ENCODE peak calls at places on chromosomes 5 and 9, in four cellular contexts. W, U, M and P are unnamed samples.
A peak's percentile ranks its signal among the peaks of the same experiment; 100 is the strongest.

GRCh38 chr5:176740131-176740701 is 70.1 kb upstream of the UNC5A start:
- DNase-seq in M (no peak), U (no peak), W (peak; percentile 45), P (no peak)

GRCh38 chr5:78404682-78405293 is 44.4 kb downstream of the SCAMP1 start:
- DNase-seq in M (no peak), W (no peak), U (no peak), P (no peak)

GRCh38 chr9:125372441-125373226 is 111.0 kb downstream of the GAPVD1 start:
- DNase-seq in M (no peak), W (no peak), U (no peak), P (no peak)

GRCh38 chr9:73154760-73155159 is 3.1 kb downstream of the ANXA1 start:
- DNase-seq in W (no peak), U (no peak), M (no peak), P (peak; percentile 68)

GRCh38 chr9:110391826-110392485 is 54.3 kb upstream of the TXNDC8 start:
- DNase-seq in W (no peak), U (no peak), M (no peak), P (no peak)

GRCh38 chr9:134525841-134526797 is 115.5 kb upstream of the COL5A1 start:
- DNase-seq in M (no peak), U (no peak), W (no peak), P (no peak)

GRCh38 chr5:15008476-15008875 is 136.9 kb upstream of the ANKH start:
- DNase-seq in U (no peak), M (no peak), W (peak; percentile 92), P (no peak)

GRCh38 chr9:136561779-136562178 is 15.9 kb upstream of the NOTCH1 start:
- DNase-seq in W (no peak), U (no peak), M (no peak), P (no peak)

GRCh38 chr9:35791321-35791921 is at the start of gene NPR2:
- DNase-seq in M (no peak), W (no peak), U (no peak), P (no peak)

GRCh38 chr9:135903358-135903656 is 4.0 kb downstream of the CAMSAP1 start:
- DNase-seq in M (no peak), U (no peak), W (peak; percentile 45), P (no peak)

GRCh38 chr5:126368239-126368812 is 54.9 kb upstream of the GRAMD2B start:
- DNase-seq in W (no peak), M (no peak), U (no peak), P (no peak)

GRCh38 chr5:7422719-7423118 is 26.8 kb downstream of the ADCY2 start:
- DNase-seq in W (no peak), U (no peak), M (no peak), P (no peak)
- H3K4me3 ChIP-seq in W (no peak overlapping the region), U (no peak overlapping the region), M (no peak overlapping the region), P (no peak overlapping the region)

DNA sequence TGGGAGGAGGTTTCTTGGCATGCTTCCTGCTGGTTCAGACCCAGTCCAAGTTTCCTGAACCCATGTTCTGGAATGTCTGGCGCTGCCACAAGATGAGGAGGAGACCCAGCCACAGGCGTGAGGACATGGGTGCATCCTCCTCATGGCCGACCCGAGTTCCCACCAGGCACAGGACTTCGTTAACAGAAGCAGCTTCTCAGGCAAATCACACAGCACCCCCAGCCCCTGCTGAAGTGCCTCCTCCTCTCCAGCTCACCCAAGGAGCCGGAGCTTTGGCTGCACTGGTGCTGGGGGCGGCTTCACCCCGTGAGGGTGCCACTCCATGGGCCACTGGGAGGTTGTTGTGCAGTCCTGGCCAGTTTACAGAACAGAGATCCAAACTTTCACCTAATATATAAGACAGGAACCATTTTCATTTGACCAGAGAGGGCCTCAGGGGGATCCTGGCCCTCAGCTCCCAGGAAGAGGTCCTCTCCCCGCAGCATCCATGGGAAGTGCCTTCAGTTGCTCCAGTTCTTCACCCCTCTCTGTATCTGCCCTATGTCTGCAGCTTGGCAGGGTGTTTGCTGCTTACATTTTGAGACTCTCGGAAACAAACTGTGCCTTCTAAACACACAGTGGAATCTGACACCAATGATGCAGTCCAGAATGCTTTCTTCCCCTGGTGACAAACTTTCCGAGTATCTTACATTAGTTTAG is 10.2 kb upstream of the NKD2 start:
- DNase-seq in W (no peak), U (no peak), M (no peak), P (no peak)
- H3K27me3 ChIP-seq in W (no peaks in the 10 kb centered on the region), U (no peaks in the 10 kb centered on the region), M (no peaks in the 10 kb centered on the region), P (no peaks in the 10 kb centered on the region)

GRCh38 chr5:159104759-159105317 is 5.1 kb upstream of the EBF1 start:
- DNase-seq in W (no peak), U (no peak), M (no peak), P (no peak)

GRCh38 chr5:159107308-159107707 is 7.6 kb upstream of the EBF1 start:
- DNase-seq in U (no peak), M (no peak), W (no peak), P (no peak)

GRCh38 chr5:159105318-159106053 is 5.8 kb upstream of the EBF1 start:
- DNase-seq in W (no peak), U (no peak), M (no peak), P (no peak)

GRCh38 chr5:159106569-159107282 is 7.0 kb upstream of the EBF1 start:
- DNase-seq in U (peak; percentile 74), M (peak; percentile 52), W (peak; percentile 87), P (peak; percentile 58)

GRCh38 chr5:159106193-159106568 is 6.5 kb upstream of the EBF1 start:
- DNase-seq in W (no peak), U (no peak), M (no peak), P (no peak)
- H3K27ac ChIP-seq in W (no peak overlapping the region), U (no peak overlapping the region), M (no peak overlapping the region), P (no peak overlapping the region)

DNA sequence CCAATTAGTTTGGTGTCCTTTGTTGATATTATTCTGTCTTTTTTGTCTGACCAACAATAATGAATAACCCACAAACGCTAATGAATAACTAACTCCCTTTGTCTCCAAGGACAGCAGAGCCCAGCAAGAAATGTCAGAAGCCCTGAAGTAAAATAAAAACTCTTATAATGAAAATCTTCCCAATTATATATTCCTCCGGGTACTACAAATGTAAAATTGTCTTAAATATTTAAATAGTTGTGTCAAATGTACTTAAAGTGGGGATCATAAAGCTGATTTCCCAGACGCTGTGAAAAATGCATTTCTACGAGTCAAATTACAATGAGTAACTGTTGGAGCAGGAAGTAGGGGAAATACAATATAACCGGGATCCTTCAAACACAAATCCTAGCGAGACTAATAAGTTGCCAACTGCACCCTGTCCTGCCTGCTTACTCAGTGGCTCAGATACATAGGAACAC is 22.3 kb downstream of the GLIS3 start:
- DNase-seq in U (no peak), M (no peak), W (no peak), P (no peak)
- H3K4me3 ChIP-seq in U (no peak overlapping the region), M (no peak overlapping the region), W (no peak overlapping the region), P (no peak overlapping the region)

DNA sequence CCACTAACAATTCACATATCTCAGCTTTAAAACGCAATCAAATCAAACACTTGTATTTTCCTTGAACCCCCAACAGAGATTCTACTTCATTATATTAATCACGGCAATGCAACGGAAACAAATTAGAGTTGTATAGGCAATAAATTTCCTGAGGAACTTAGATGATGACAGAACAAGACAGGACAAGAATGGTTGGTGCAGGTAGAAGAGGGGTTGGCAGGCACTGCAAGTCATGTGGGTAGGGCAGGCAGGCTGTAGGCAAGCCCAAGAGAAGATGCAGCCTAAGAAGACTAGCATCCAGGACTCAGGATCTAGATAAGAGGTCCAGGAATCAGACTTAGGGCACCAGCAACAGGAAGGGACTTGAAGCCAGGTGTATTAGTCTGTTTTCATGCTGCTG is 16.6 kb upstream of the FEM1C start:
- DNase-seq in U (no peak), M (no peak), W (no peak), P (no peak)
- H3K27me3 ChIP-seq in U (no peaks in the 10 kb centered on the region), M (no peaks in the 10 kb centered on the region), W (no peaks in the 10 kb centered on the region), P (no peaks in the 10 kb centered on the region)

GRCh38 chr9:95449016-95449415 is 67.8 kb downstream of the PTCH1 start:
- DNase-seq in U (no peak), M (no peak), W (no peak), P (no peak)
- H3K27ac ChIP-seq in U (no peak overlapping the region), M (no peak overlapping the region), W (no peak overlapping the region), P (no peak overlapping the region)

DNA sequence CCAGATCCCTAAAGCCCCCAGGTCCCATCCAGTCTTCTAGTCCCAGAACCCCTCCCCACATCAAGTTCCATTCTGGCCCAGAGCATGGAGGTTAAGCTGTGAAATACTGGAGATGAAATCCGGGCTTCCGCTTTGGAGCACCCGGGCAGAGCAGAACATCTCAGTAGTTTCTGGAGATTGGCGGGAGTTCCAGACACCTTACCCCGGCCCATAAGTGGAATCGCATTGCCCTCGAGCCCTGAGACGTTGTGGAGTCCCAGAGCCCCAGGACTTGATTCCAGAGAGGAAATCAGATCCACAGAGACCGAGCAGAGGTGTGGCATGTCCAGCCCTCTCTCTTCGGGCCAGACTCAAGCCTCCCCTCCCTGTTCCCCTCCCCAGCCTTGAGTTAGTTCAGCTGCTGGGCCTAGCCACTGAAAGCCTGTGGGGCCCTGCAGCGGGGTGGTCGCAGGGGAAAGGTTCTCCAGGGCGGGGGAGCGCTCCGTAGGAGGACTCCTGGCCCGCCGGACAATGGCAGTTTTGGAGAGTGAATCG is 937 bp upstream of the PAX5 start:
- DNase-seq in W (no peak), M (no peak), U (no peak), P (no peak)
- H3K4me3 ChIP-seq in W (no peak overlapping the region), M (no peak overlapping the region), U (no peak overlapping the region), P (no peak overlapping the region)

GRCh38 chr9:71112866-71113265 is 8.6 kb downstream of the TRPM3 start:
- DNase-seq in U (no peak), W (no peak), M (no peak), P (no peak)

GRCh38 chr9:71105192-71105591 is 16.2 kb downstream of the TRPM3 start:
- DNase-seq in U (no peak), M (no peak), W (no peak), P (no peak)

DNA sequence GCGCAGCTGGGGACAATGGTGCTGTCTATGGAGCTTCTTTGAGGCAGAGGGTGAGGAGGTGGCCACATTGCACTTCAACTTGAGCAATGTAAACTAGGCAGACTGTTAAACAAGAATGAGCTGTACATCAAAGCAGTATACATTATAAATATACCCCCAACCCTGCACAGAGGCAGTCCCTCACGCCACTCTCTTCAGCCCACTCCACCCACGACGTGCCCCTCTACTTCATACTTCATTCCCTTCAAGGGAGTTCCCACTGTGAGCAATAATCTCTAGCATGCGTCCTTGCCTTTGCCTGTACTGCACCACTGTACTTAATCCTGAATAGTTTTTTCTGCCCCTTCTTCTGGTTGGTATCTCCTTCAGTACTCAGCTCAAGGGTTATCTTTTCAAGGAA is 14.4 kb downstream of the TRPM3 start:
- DNase-seq in U (no peak), M (no peak), W (no peak), P (no peak)
- H3K27me3 ChIP-seq in U (no peaks in the 10 kb centered on the region), M (no peaks in the 10 kb centered on the region), W (no peaks in the 10 kb centered on the region), P (no peaks in the 10 kb centered on the region)

GRCh38 chr9:2023532-2023931 is 8.4 kb downstream of the SMARCA2 start:
- DNase-seq in W (no peak), M (no peak), U (no peak), P (no peak)
- H3K27ac ChIP-seq in W (peak overlapping the region; percentile 75), M (peak overlapping the region; percentile 50), U (no peak overlapping the region), P (peak overlapping the region; percentile 14)